ENCODE peak calls at places on chromosomes 7 and 10, in eight cellular contexts. One of them, this sample, is unnamed.

GRCh38 chr10:1434202-1434601 is 303.1 kb downstream of the ADARB2 start:
- DNase-seq in cardiac muscle cell: no peak
- DNase-seq in foreskin fibroblast: no peak
- DNase-seq in SJSA1: no peak
- DNase-seq in CD8-positive, alpha-beta memory T cell: no peak
- DNase-seq in IMR-90: no peak
- DNase-seq in ascending aorta: no peak
- DNase-seq in dorsolateral prefrontal cortex: no peak
- DNase-seq in this sample: no peak

GRCh38 chr7:86943447-86943846 is 116.0 kb downstream of the ELAPOR2 start:
- DNase-seq in foreskin fibroblast: no peak
- DNase-seq in cardiac muscle cell: no peak
- DNase-seq in ascending aorta: no peak
- DNase-seq in IMR-90: no peak
- DNase-seq in CD8-positive, alpha-beta memory T cell: no peak
- DNase-seq in SJSA1: no peak
- DNase-seq in dorsolateral prefrontal cortex: no peak
- DNase-seq in this sample: no peak

GRCh38 chr7:142884285-142884637 is 1.3 kb downstream of the TRPV6 start:
- DNase-seq in foreskin fibroblast: no peak
- DNase-seq in SJSA1: no peak
- DNase-seq in CD8-positive, alpha-beta memory T cell: no peak
- DNase-seq in dorsolateral prefrontal cortex: no peak
- DNase-seq in IMR-90: no peak
- DNase-seq in ascending aorta: no peak
- DNase-seq in cardiac muscle cell: no peak
- DNase-seq in this sample: no peak

GRCh38 chr7:151309306-151309705 is 32.3 kb upstream of the NUB1 start:
- DNase-seq in IMR-90: peak
- DNase-seq in cardiac muscle cell: peak
- DNase-seq in CD8-positive, alpha-beta memory T cell: no peak
- DNase-seq in dorsolateral prefrontal cortex: no peak
- DNase-seq in foreskin fibroblast: peak
- DNase-seq in SJSA1: no peak
- DNase-seq in ascending aorta: no peak
- DNase-seq in this sample: no peak

GRCh38 chr10:662686-663465 is 26.6 kb downstream of the DIP2C start:
- DNase-seq in dorsolateral prefrontal cortex: no peak
- DNase-seq in IMR-90: no peak
- DNase-seq in SJSA1: no peak
- DNase-seq in cardiac muscle cell: no peak
- DNase-seq in CD8-positive, alpha-beta memory T cell: no peak
- DNase-seq in ascending aorta: no peak
- DNase-seq in foreskin fibroblast: no peak
- DNase-seq in this sample: no peak

GRCh38 chr10:26725837-26726727 is 28.6 kb downstream of the PDSS1 start:
- DNase-seq in ascending aorta: no peak
- DNase-seq in cardiac muscle cell: peak
- DNase-seq in CD8-positive, alpha-beta memory T cell: peak
- DNase-seq in dorsolateral prefrontal cortex: peak
- DNase-seq in foreskin fibroblast: peak
- DNase-seq in SJSA1: peak
- DNase-seq in IMR-90: peak
- DNase-seq in this sample: peak

GRCh38 chr7:1650363-1651030 is 19.6 kb upstream of the ELFN1 start:
- DNase-seq in SJSA1: no peak
- DNase-seq in CD8-positive, alpha-beta memory T cell: no peak
- DNase-seq in dorsolateral prefrontal cortex: no peak
- DNase-seq in foreskin fibroblast: no peak
- DNase-seq in ascending aorta: no peak
- DNase-seq in cardiac muscle cell: no peak
- DNase-seq in IMR-90: no peak
- DNase-seq in this sample: no peak

GRCh38 chr7:83465643-83466042 is 183.3 kb downstream of the SEMA3E start:
- DNase-seq in cardiac muscle cell: no peak
- DNase-seq in ascending aorta: no peak
- DNase-seq in foreskin fibroblast: no peak
- DNase-seq in CD8-positive, alpha-beta memory T cell: no peak
- DNase-seq in IMR-90: no peak
- DNase-seq in SJSA1: no peak
- DNase-seq in dorsolateral prefrontal cortex: no peak
- DNase-seq in this sample: no peak

GRCh38 chr10:60611291-60611747 is 167.0 kb upstream of the CDK1 start:
- DNase-seq in cardiac muscle cell: peak
- DNase-seq in ascending aorta: no peak
- DNase-seq in CD8-positive, alpha-beta memory T cell: no peak
- DNase-seq in SJSA1: peak
- DNase-seq in dorsolateral prefrontal cortex: peak
- DNase-seq in IMR-90: peak
- DNase-seq in foreskin fibroblast: peak
- DNase-seq in this sample: no peak

GRCh38 chr7:4836206-4836661 is 25.6 kb downstream of the PAPOLB start:
- DNase-seq in dorsolateral prefrontal cortex: no peak
- DNase-seq in CD8-positive, alpha-beta memory T cell: no peak
- DNase-seq in IMR-90: no peak
- DNase-seq in ascending aorta: no peak
- DNase-seq in SJSA1: no peak
- DNase-seq in foreskin fibroblast: no peak
- DNase-seq in cardiac muscle cell: no peak
- DNase-seq in this sample: no peak

DNA sequence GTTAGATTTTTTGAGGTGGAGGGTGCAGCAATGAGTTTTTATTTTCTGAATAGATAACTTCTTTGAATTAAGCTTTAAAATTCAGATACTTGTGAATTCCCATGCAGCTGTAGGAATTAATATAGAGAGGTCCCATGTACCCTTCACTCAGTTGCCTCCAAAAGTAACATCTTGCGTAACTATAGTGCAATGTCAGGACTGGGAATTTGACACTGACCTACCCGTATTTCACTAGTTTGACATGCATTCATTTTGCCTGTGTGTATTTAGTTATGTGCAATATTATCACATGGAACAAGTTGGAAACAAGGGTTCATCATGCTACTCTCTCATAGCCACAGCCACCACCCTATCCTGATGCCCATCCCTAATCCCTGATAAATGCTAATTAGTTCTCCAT is 147.1 kb upstream of the IGFBP3 start:
- DNase-seq in cardiac muscle cell: no peak
- DNase-seq in dorsolateral prefrontal cortex: no peak
- DNase-seq in IMR-90: no peak
- DNase-seq in CD8-positive, alpha-beta memory T cell: no peak
- DNase-seq in SJSA1: no peak
- DNase-seq in ascending aorta: no peak
- DNase-seq in foreskin fibroblast: no peak
- DNase-seq in this sample: no peak
- H3K4me3 ChIP-seq in cardiac muscle cell: no peak
- H3K4me3 ChIP-seq in dorsolateral prefrontal cortex: no peak
- H3K4me3 ChIP-seq in IMR-90: no peak
- H3K4me3 ChIP-seq in CD8-positive, alpha-beta memory T cell: no peak
- H3K4me3 ChIP-seq in SJSA1: no peak
- H3K4me3 ChIP-seq in ascending aorta: no peak
- H3K4me3 ChIP-seq in foreskin fibroblast: no peak
- H3K4me3 ChIP-seq in this sample: no peak

GRCh38 chr10:21499580-21499909 is 25.9 kb downstream of the SKIDA1 start:
- DNase-seq in dorsolateral prefrontal cortex: no peak
- DNase-seq in CD8-positive, alpha-beta memory T cell: no peak
- DNase-seq in IMR-90: no peak
- DNase-seq in foreskin fibroblast: no peak
- DNase-seq in SJSA1: no peak
- DNase-seq in cardiac muscle cell: no peak
- DNase-seq in ascending aorta: no peak
- DNase-seq in this sample: no peak
- H3K4me3 ChIP-seq in dorsolateral prefrontal cortex: no peak
- H3K4me3 ChIP-seq in CD8-positive, alpha-beta memory T cell: no peak
- H3K4me3 ChIP-seq in IMR-90: no peak
- H3K4me3 ChIP-seq in foreskin fibroblast: no peak
- H3K4me3 ChIP-seq in SJSA1: no peak
- H3K4me3 ChIP-seq in cardiac muscle cell: peak
- H3K4me3 ChIP-seq in ascending aorta: no peak
- H3K4me3 ChIP-seq in this sample: peak

GRCh38 chr7:25858200-25858561 is 293.8 kb upstream of the NFE2L3 start:
- DNase-seq in IMR-90: no peak
- DNase-seq in CD8-positive, alpha-beta memory T cell: no peak
- DNase-seq in foreskin fibroblast: no peak
- DNase-seq in SJSA1: no peak
- DNase-seq in cardiac muscle cell: no peak
- DNase-seq in ascending aorta: no peak
- DNase-seq in dorsolateral prefrontal cortex: no peak
- DNase-seq in this sample: no peak

GRCh38 chr7:25856056-25856780 is 295.8 kb upstream of the NFE2L3 start:
- DNase-seq in cardiac muscle cell: no peak
- DNase-seq in ascending aorta: no peak
- DNase-seq in IMR-90: peak
- DNase-seq in foreskin fibroblast: no peak
- DNase-seq in dorsolateral prefrontal cortex: no peak
- DNase-seq in CD8-positive, alpha-beta memory T cell: no peak
- DNase-seq in SJSA1: no peak
- DNase-seq in this sample: no peak

GRCh38 chr7:25858562-25859411 is 293.2 kb upstream of the NFE2L3 start:
- DNase-seq in SJSA1: no peak
- DNase-seq in IMR-90: no peak
- DNase-seq in CD8-positive, alpha-beta memory T cell: no peak
- DNase-seq in cardiac muscle cell: no peak
- DNase-seq in ascending aorta: no peak
- DNase-seq in foreskin fibroblast: no peak
- DNase-seq in dorsolateral prefrontal cortex: no peak
- DNase-seq in this sample: no peak

GRCh38 chr7:25859412-25859704 is 292.6 kb upstream of the NFE2L3 start:
- DNase-seq in CD8-positive, alpha-beta memory T cell: no peak
- DNase-seq in ascending aorta: no peak
- DNase-seq in SJSA1: no peak
- DNase-seq in cardiac muscle cell: no peak
- DNase-seq in IMR-90: no peak
- DNase-seq in foreskin fibroblast: no peak
- DNase-seq in dorsolateral prefrontal cortex: no peak
- DNase-seq in this sample: no peak

GRCh38 chr7:25857376-25858067 is 294.5 kb upstream of the NFE2L3 start:
- DNase-seq in dorsolateral prefrontal cortex: no peak
- DNase-seq in SJSA1: no peak
- DNase-seq in CD8-positive, alpha-beta memory T cell: no peak
- DNase-seq in IMR-90: peak
- DNase-seq in cardiac muscle cell: peak
- DNase-seq in foreskin fibroblast: peak
- DNase-seq in ascending aorta: no peak
- DNase-seq in this sample: no peak
- H3K4me3 ChIP-seq in dorsolateral prefrontal cortex: peak
- H3K4me3 ChIP-seq in SJSA1: peak
- H3K4me3 ChIP-seq in CD8-positive, alpha-beta memory T cell: peak
- H3K4me3 ChIP-seq in IMR-90: peak
- H3K4me3 ChIP-seq in cardiac muscle cell: peak
- H3K4me3 ChIP-seq in foreskin fibroblast: peak
- H3K4me3 ChIP-seq in ascending aorta: peak
- H3K4me3 ChIP-seq in this sample: peak

GRCh38 chr7:141275350-141275749 is 201.5 kb downstream of the TMEM178B start:
- DNase-seq in cardiac muscle cell: no peak
- DNase-seq in dorsolateral prefrontal cortex: no peak
- DNase-seq in foreskin fibroblast: no peak
- DNase-seq in IMR-90: no peak
- DNase-seq in SJSA1: no peak
- DNase-seq in ascending aorta: no peak
- DNase-seq in CD8-positive, alpha-beta memory T cell: no peak
- DNase-seq in this sample: no peak
- H3K4me3 ChIP-seq in cardiac muscle cell: no peak
- H3K4me3 ChIP-seq in dorsolateral prefrontal cortex: no peak
- H3K4me3 ChIP-seq in foreskin fibroblast: no peak
- H3K4me3 ChIP-seq in IMR-90: no peak
- H3K4me3 ChIP-seq in SJSA1: no peak
- H3K4me3 ChIP-seq in ascending aorta: no peak
- H3K4me3 ChIP-seq in CD8-positive, alpha-beta memory T cell: no peak
- H3K4me3 ChIP-seq in this sample: no peak

DNA sequence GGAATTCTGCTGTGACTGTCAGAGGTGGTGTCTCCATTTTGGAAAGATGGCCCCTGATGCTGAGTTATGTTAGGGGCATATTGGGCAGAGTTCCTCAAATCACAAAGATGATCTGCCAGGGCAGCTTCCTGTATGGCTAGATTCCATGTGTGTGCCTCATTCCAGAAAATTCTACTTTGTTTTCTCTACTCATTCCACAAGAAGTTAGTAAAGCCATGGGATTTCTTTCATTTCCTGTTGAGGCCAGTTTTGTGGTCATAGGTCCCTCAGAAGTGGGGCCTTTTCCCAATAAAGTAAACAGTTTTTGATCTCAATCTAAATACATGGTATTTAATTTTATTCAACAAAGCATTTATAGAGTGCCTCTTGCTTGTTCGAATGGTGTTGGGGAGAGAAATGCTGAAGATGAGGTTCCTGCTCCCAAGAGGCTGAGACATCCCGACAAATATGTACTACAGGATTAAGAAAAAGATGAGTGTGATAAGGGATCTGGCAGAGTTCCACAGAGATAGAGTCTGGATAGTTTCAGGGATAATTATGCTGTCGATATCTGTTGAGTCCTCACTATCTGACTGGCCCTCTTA is 33.0 kb downstream of the MINDY4 start:
- DNase-seq in IMR-90: peak
- DNase-seq in foreskin fibroblast: peak
- DNase-seq in cardiac muscle cell: peak
- DNase-seq in CD8-positive, alpha-beta memory T cell: no peak
- DNase-seq in dorsolateral prefrontal cortex: no peak
- DNase-seq in ascending aorta: no peak
- DNase-seq in SJSA1: peak
- DNase-seq in this sample: no peak
- H3K4me3 ChIP-seq in IMR-90: no peak
- H3K4me3 ChIP-seq in foreskin fibroblast: no peak
- H3K4me3 ChIP-seq in cardiac muscle cell: no peak
- H3K4me3 ChIP-seq in CD8-positive, alpha-beta memory T cell: no peak
- H3K4me3 ChIP-seq in dorsolateral prefrontal cortex: no peak
- H3K4me3 ChIP-seq in ascending aorta: no peak
- H3K4me3 ChIP-seq in SJSA1: no peak
- H3K4me3 ChIP-seq in this sample: no peak

DNA sequence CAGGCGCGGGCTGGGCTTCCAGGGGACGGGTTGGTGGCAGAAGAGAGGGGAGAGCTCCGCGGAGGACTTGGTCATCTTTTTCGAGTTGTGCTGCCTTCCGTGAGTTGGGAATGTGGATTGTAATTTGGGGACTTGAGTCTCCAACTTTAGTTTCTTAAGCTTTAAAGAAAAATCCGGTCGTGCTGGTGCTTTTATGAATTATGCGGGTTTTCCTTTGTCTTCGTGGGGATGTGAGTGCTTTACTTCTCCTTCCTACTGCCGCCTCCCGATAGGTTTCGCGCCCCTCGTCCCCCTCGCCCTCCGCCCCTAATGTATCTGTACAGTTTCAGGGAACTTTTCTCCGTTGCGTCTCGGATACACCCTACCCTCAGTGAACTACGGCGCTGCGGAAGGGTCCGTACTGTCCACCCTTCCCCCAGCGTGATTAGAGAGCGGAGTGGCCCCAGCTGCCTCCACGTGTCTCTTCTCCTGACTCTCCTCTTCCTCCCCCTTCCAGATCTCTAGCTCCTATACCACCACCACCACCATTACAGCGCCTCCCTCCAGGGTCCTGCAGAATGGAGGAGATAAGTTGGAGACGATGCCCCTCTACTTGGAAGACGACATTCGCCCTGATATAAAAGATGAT is 649 bp downstream of the SCD start:
- DNase-seq in SJSA1: no peak
- DNase-seq in IMR-90: no peak
- DNase-seq in foreskin fibroblast: no peak
- DNase-seq in CD8-positive, alpha-beta memory T cell: no peak
- DNase-seq in dorsolateral prefrontal cortex: no peak
- DNase-seq in cardiac muscle cell: no peak
- DNase-seq in ascending aorta: no peak
- DNase-seq in this sample: no peak
- H3K4me3 ChIP-seq in SJSA1: peak
- H3K4me3 ChIP-seq in IMR-90: peak
- H3K4me3 ChIP-seq in foreskin fibroblast: peak
- H3K4me3 ChIP-seq in CD8-positive, alpha-beta memory T cell: peak
- H3K4me3 ChIP-seq in dorsolateral prefrontal cortex: peak
- H3K4me3 ChIP-seq in cardiac muscle cell: peak
- H3K4me3 ChIP-seq in ascending aorta: peak
- H3K4me3 ChIP-seq in this sample: peak

This sample was measured in neuronal stem cell.